ENCODE peak calls at places on chromosome 13, in four cellular contexts. U is MCF 10A; R is CD8-positive, alpha-beta memory T cell; M is foreskin fibroblast. O is an unnamed sample.

GRCh38 chr13:95341441-95341840 is 40.2 kb upstream of the ABCC4 start:
- DNase-seq in R (no peak), M (no peak), U (peak), O (no peak)

GRCh38 chr13:75372517-75372916 is 109.5 kb downstream of the TBC1D4 start:
- DNase-seq in M (peak), U (peak), R (no peak), O (peak)

GRCh38 chr13:48526269-48526668 is 6.6 kb downstream of the RCBTB2 start:
- DNase-seq in U (no peak), R (peak), M (no peak), O (no peak)

GRCh38 chr13:112762690-112763080 is 72.8 kb downstream of the ATP11A start:
- DNase-seq in U (no peak), R (no peak), M (no peak), O (no peak)

GRCh38 chr13:94233401-94233800 is 246.1 kb downstream of the DCT start:
- DNase-seq in U (peak), M (peak), R (no peak), O (peak)

GRCh38 chr13:91456837-91457236 is 58.4 kb downstream of the GPC5 start:
- DNase-seq in U (no peak), M (no peak), R (no peak), O (no peak)

GRCh38 chr13:100541882-100542545 is 46.6 kb downstream of the GGACT start:
- DNase-seq in U (no peak), M (no peak), R (no peak), O (no peak)

GRCh38 chr13:99290890-99291289 is 16.3 kb downstream of the GPR183 start:
- DNase-seq in M (no peak), R (no peak), U (no peak), O (no peak)

GRCh38 chr13:111539791-111540446 is 219.5 kb downstream of the TEX29 start:
- DNase-seq in M (no peak), R (no peak), U (no peak), O (no peak)

GRCh38 chr13:84366484-84366883 is 484.2 kb upstream of the SLITRK1 start:
- DNase-seq in R (no peak), U (no peak), M (peak), O (peak)

GRCh38 chr13:38262211-38262610 is 87.4 kb upstream of the UFM1 start:
- DNase-seq in M (no peak), U (peak), R (no peak), O (peak)

GRCh38 chr13:50130686-50131051 is 115.4 kb downstream of the KCNRG start:
- DNase-seq in M (peak), R (no peak), U (no peak), O (no peak)

GRCh38 chr13:80239571-80240255 is 101.2 kb downstream of the SPRY2 start:
- DNase-seq in R (no peak), M (peak), U (no peak), O (no peak)

GRCh38 chr13:101152184-101152583 is 264.1 kb downstream of the NALCN start:
- DNase-seq in M (peak), U (no peak), R (no peak), O (no peak)

GRCh38 chr13:40194204-40194806 is 472.1 kb downstream of the FOXO1 start:
- DNase-seq in M (peak), R (no peak), U (no peak), O (no peak)

GRCh38 chr13:112447761-112448603 is 71.8 kb downstream of the SPACA7 start:
- DNase-seq in M (no peak), R (no peak), U (no peak), O (no peak)

GRCh38 chr13:99419591-99420243 is 81.6 kb upstream of the TM9SF2 start:
- DNase-seq in R (no peak), U (no peak), M (no peak), O (no peak)

O was measured in fibroblast of the conjunctiva.